ENCODE peak calls at places on chromosome 17, in five cellular contexts. D, U, L, P and T are unnamed samples.
A peak's percentile ranks its signal among the peaks of the same experiment; 100 is the strongest.

GRCh38 chr17:80594666-80595269 is 50.1 kb downstream of the RPTOR start:
- DNase-seq in D (no peak), U (no peak), L (no peak), P (no peak), T (no peak)

GRCh38 chr17:77571141-77571540 is 387.4 kb upstream of the TNRC6C start:
- DNase-seq in D (no peak), U (no peak), L (no peak), P (no peak), T (no peak)

GRCh38 chr17:32445075-32445427 is 741 bp downstream of the PSMD11 start:
- DNase-seq in D (peak; percentile 75), U (no peak), L (peak; percentile 78), P (peak; percentile 43), T (peak; percentile 38)

GRCh38 chr17:78107457-78107856 is 21.1 kb downstream of the TMC6 start:
- DNase-seq in D (no peak), U (no peak), L (no peak), P (no peak), T (no peak)

GRCh38 chr17:78040561-78041400 is 82.3 kb downstream of the TNRC6C start:
- DNase-seq in D (peak; percentile 77), U (no peak), L (peak; percentile 54), P (peak; percentile 40), T (no peak)

GRCh38 chr17:2466936-2467335 is 44.8 kb downstream of the METTL16 start:
- DNase-seq in D (no peak), U (no peak), L (no peak), P (no peak), T (no peak)

GRCh38 chr17:1391577-1391976 is 8.4 kb downstream of the YWHAE start:
- DNase-seq in D (no peak), U (no peak), L (no peak), P (no peak), T (no peak)

GRCh38 chr17:82896071-82897000 is 56.5 kb upstream of the ZNF750 start:
- DNase-seq in D (no peak), U (no peak), L (no peak), P (no peak), T (no peak)

GRCh38 chr17:43211480-43212402 is at the start of gene TMEM106A:
- DNase-seq in D (peak; percentile 76), U (peak; percentile 28), L (peak; percentile 95), P (peak; percentile 81), T (peak; percentile 38)

GRCh38 chr17:27553019-27553511 is 77.9 kb upstream of the LGALS9 start:
- DNase-seq in D (peak; percentile 98), U (no peak), L (peak; percentile 63), P (no peak), T (no peak)

GRCh38 chr17:82668024-82668630 is 19.9 kb upstream of the WDR45B start:
- DNase-seq in D (no peak), U (no peak), L (no peak), P (no peak), T (no peak)

GRCh38 chr17:2337152-2337810 is at the start of gene SGSM2:
- DNase-seq in D (peak; percentile 25), U (no peak), L (peak; percentile 51), P (peak; percentile 64), T (no peak)

GRCh38 chr17:30716461-30717289 is 107.8 kb downstream of the CRLF3 start:
- DNase-seq in D (no peak), U (no peak), L (no peak), P (no peak), T (no peak)

GRCh38 chr17:49753959-49754391 is 10.0 kb downstream of the FAM117A start:
- DNase-seq in D (no peak), U (no peak), L (no peak), P (no peak), T (no peak)

GRCh38 chr17:80566054-80566400 is 21.4 kb downstream of the RPTOR start:
- DNase-seq in D (no peak), U (no peak), L (no peak), P (no peak), T (no peak)

GRCh38 chr17:73650147-73650546 is 5.9 kb upstream of the SDK2 start:
- DNase-seq in D (no peak), U (no peak), L (no peak), P (no peak), T (no peak)
- TF ChIP-seq CTCF in D (peak; percentile 25), U (peak; percentile 3), L (no peak), P (peak; percentile 17), T (no peak)

GRCh38 chr17:63442549-63443035 is 3.5 kb downstream of the CYB561 start:
- DNase-seq in D (no peak), U (no peak), L (no peak), P (no peak), T (no peak)
- TF ChIP-seq CTCF in D (no peak), U (peak; percentile 31), L (no peak), P (no peak), T (no peak)

GRCh38 chr17:73234746-73235145 is 26.9 kb downstream of the CPSF4L start:
- DNase-seq in D (no peak), U (no peak), L (no peak), P (no peak), T (no peak)

GRCh38 chr17:73231363-73231762 is 30.3 kb downstream of the CPSF4L start:
- DNase-seq in D (peak; percentile 27), U (no peak), L (peak; percentile 36), P (peak; percentile 29), T (no peak)

GRCh38 chr17:73232587-73233373 is 28.9 kb downstream of the CPSF4L start:
- DNase-seq in D (peak; percentile 43), U (no peak), L (peak; percentile 44), P (peak; percentile 33), T (no peak)

GRCh38 chr17:73230088-73230487 is 31.6 kb downstream of the CPSF4L start:
- DNase-seq in D (no peak), U (no peak), L (no peak), P (no peak), T (no peak)

DNA sequence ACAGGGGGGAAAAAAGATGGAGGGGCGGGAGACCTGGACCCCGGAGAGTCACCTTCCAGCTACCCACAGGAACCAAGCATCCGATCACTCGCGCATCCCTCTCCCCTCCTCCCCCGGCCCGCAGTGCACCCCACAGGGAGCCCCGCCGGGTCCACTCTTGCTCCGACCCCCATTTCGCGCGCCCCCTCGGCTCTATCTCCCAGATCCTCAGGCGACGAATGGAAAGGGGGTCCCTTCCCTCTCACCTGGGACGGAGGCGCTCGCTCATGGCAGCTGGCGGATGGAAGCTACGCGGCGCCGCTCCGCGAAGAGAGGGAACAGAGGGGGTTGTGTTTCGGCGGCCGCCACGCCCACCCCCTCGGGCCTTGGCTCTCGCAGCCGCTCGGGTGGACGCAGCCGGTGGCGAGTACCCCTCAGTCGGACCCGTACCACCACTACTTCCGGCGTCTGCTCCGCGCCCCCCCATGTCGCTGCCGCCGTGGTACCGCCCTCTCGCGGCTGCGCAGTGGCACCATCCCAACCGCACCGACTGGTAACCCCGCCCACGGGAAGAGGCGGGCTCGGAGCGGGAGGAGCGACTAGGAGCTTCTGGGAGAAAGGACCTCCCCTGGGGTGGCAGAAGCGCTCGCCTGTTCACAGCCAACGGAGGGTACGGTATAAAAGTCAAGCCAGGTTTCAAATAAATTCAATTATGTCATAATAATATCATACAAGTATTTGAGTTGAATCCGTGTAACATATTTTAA is 29.7 kb downstream of the CPSF4L start:
- DNase-seq in D (peak; percentile 93), U (peak; percentile 58), L (peak; percentile 98), P (peak; percentile 95), T (peak; percentile 88)
- TF ChIP-seq CTCF in D (no peak), U (peak; percentile 35), L (no peak), P (peak; percentile 47), T (no peak)

GRCh38 chr17:65228734-65229390 is 91.7 kb downstream of the RGS9 start:
- DNase-seq in D (no peak), U (peak; percentile 88), L (no peak), P (no peak), T (no peak)

GRCh38 chr17:65231086-65231485 is 93.9 kb downstream of the RGS9 start:
- DNase-seq in D (no peak), U (no peak), L (no peak), P (no peak), T (no peak)

GRCh38 chr17:65230040-65230439 is 92.9 kb downstream of the RGS9 start:
- DNase-seq in D (no peak), U (no peak), L (no peak), P (no peak), T (no peak)

GRCh38 chr17:65229596-65229995 is 92.4 kb downstream of the RGS9 start:
- DNase-seq in D (no peak), U (no peak), L (no peak), P (no peak), T (no peak)

DNA sequence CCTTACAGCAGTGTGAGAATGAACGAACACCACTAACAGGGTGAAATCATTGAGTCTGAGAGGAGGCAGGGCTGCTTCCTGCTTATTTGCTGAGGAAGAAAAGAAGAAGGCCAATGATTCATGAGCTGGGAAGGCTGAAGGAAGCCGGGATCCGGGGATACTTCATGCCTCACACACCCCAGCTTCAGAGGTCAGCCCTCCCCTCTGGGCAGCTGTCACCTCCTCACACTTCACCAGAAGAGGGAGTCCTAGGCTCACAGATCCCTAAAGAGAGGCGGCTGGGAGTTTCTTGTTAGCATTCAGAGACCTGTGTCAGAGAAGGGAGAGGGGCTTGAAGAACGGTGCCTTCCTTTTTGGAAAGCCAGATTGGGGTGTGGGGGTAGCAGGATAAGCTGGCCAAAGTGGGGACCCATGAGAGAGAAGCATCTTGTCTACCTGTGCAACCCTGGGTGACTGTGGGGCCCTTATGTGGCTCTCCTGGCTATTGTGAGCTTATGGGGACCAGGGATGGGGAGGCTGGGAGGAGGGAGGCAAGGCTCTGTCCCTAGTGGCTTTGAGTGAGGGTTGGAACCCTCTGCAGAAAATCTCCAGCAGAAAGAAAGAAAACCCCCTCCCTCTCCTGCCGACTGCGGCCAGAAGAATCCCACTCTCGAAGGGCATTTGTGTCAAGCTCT is 94.6 kb downstream of the RGS9 start:
- DNase-seq in D (peak; percentile 83), U (peak; percentile 71), L (peak; percentile 91), P (peak; percentile 71), T (no peak)
- TF ChIP-seq CTCF in D (peak; percentile 83), U (peak; percentile 85), L (peak; percentile 58), P (peak; percentile 64), T (no peak)

DNA sequence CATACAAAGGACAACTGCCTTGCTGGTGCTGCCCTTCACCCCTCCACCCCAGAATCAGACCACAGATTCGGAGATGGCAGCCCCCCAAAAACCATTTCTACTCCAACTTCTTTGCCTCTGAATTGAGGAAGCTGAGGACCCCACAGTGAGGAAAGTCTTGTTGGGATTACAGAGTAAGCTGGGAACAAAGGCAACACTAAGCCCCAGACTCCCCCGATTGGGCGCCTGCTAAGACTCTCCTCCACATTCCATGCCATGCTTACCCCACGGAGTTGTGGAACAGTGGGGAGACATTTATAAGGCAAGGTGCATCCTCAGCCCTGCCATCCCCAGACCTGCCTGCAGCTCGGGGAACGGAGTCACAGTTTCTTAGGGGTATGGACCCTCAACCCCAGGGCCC is 1.9 kb downstream of the GIT1 start:
- DNase-seq in D (no peak), U (no peak), L (no peak), P (no peak), T (no peak)
- TF ChIP-seq CTCF in D (no peak), U (no peak), L (no peak), P (no peak), T (no peak)

GRCh38 chr17:6701719-6702118 is 11.4 kb downstream of the SLC13A5 start:
- DNase-seq in D (peak; percentile 35), U (no peak), L (no peak), P (no peak), T (no peak)
- TF ChIP-seq CTCF in D (peak; percentile 18), U (peak; percentile 34), L (no peak), P (peak; percentile 23), T (no peak)